ENCODE peak calls at places on chromosomes 2 and 18, in seven cellular contexts. F is uterus, K is body of pancreas, C is NB4, A is K562, B is Peyer's patch, U is right lobe of liver. H is an unnamed sample.
A peak's percentile ranks its signal among the peaks of the same experiment; 100 is the strongest.

GRCh38 chr18:21270453-21270852 is 28.4 kb downstream of the GREB1L start:
- DNase-seq in B (no peak), F (no peak), U (no peak), A (no peak), K (no peak), C (no peak), H (no peak)

GRCh38 chr2:238169021-238169707 is 10.4 kb downstream of the ERFE start:
- DNase-seq in U (no peak), C (peak; percentile 58), B (peak; percentile 34), A (no peak), F (peak; percentile 73), K (peak; percentile 65), H (no peak)

GRCh38 chr2:69177785-69178636 is 165.0 kb downstream of the ANTXR1 start:
- DNase-seq in U (peak; percentile 87), C (peak; percentile 98), B (peak; percentile 89), K (peak; percentile 84), F (peak; percentile 91), A (peak; percentile 87), H (peak; percentile 96)

GRCh38 chr2:28378679-28379392 is 13.8 kb upstream of the FOSL2 start:
- DNase-seq in A (no peak), K (no peak), U (no peak), B (no peak), F (no peak), C (peak; percentile 86), H (no peak)

GRCh38 chr18:69494841-69495240 is 94.2 kb downstream of the DOK6 start:
- DNase-seq in B (no peak), U (no peak), K (no peak), C (no peak), A (no peak), F (no peak), H (no peak)

GRCh38 chr2:196677404-196677803 is 37.9 kb downstream of the CCDC150 start:
- DNase-seq in B (no peak), F (no peak), A (no peak), C (no peak), K (peak; percentile 7), U (no peak), H (no peak)

GRCh38 chr18:23776306-23776705 is 87.1 kb downstream of the LAMA3 start:
- DNase-seq in C (no peak), K (no peak), A (no peak), F (no peak), B (no peak), U (no peak), H (no peak)

GRCh38 chr2:159521272-159521671 is 95.1 kb downstream of the BAZ2B start:
- DNase-seq in B (no peak), A (no peak), K (no peak), F (no peak), U (no peak), C (no peak), H (no peak)

GRCh38 chr2:8254791-8255447 is 426.9 kb upstream of the ID2 start:
- DNase-seq in C (no peak), A (no peak), U (no peak), B (no peak), F (no peak), K (no peak), H (no peak)

GRCh38 chr18:36411745-36412168 is 114.2 kb downstream of the FHOD3 start:
- DNase-seq in F (no peak), A (peak; percentile 58), K (no peak), C (peak; percentile 13), U (no peak), B (no peak), H (no peak)

GRCh38 chr18:13284330-13285027 is 65.9 kb downstream of the LDLRAD4 start:
- DNase-seq in C (no peak), K (no peak), F (no peak), B (no peak), U (no peak), A (no peak), H (peak; percentile 35)

GRCh38 chr2:70192516-70192915 is 1.7 kb upstream of the C2orf42 start:
- DNase-seq in C (no peak), K (no peak), B (no peak), A (no peak), U (no peak), F (no peak), H (no peak)

GRCh38 chr2:43576983-43577892 is 18.6 kb downstream of the THADA start:
- DNase-seq in U (no peak), F (peak; percentile 54), C (peak; percentile 74), K (peak; percentile 55), A (peak; percentile 59), B (peak; percentile 54), H (no peak)

GRCh38 chr2:30408961-30409387 is 38.1 kb upstream of the LCLAT1 start:
- DNase-seq in F (no peak), C (no peak), B (no peak), U (no peak), A (no peak), K (no peak), H (no peak)

GRCh38 chr2:239326831-239327535 is 73.8 kb downstream of the HDAC4 start:
- DNase-seq in U (no peak), C (peak; percentile 82), A (no peak), B (peak; percentile 58), K (peak; percentile 55), F (peak; percentile 24), H (peak; percentile 77)

GRCh38 chr2:207188601-207189000 is 22.9 kb upstream of the KLF7 start:
- DNase-seq in B (no peak), C (no peak), F (no peak), A (no peak), U (no peak), K (peak; percentile 17), H (no peak)

GRCh38 chr2:10303174-10303633 is 500 bp downstream of the HPCAL1 start:
- DNase-seq in K (no peak), A (no peak), F (peak; percentile 32), B (peak; percentile 60), U (peak; percentile 47), C (no peak), H (no peak)

GRCh38 chr2:57669570-57669969 is 377.0 kb upstream of the VRK2 start:
- DNase-seq in C (no peak), U (no peak), B (no peak), A (no peak), K (no peak), F (no peak), H (no peak)

GRCh38 chr18:44458777-44459176 is 221.9 kb upstream of the SETBP1 start:
- DNase-seq in K (no peak), A (no peak), B (no peak), U (no peak), C (no peak), F (no peak), H (no peak)

GRCh38 chr2:86275384-86275799 is 62.0 kb downstream of the REEP1 start:
- DNase-seq in K (no peak), F (no peak), A (no peak), C (no peak), U (no peak), B (no peak), H (no peak)

GRCh38 chr2:64311948-64312621 is 141.9 kb upstream of the LGALSL start:
- DNase-seq in U (peak; percentile 77), K (peak; percentile 90), B (peak; percentile 85), F (peak; percentile 71), A (peak; percentile 33), C (peak; percentile 64), H (peak; percentile 91)

GRCh38 chr2:64315561-64315960 is 138.4 kb upstream of the LGALSL start:
- DNase-seq in F (no peak), U (no peak), B (no peak), C (no peak), A (no peak), K (no peak), H (no peak)

GRCh38 chr2:64312622-64312948 is 141.4 kb upstream of the LGALSL start:
- DNase-seq in K (no peak), U (no peak), B (no peak), A (no peak), C (no peak), F (no peak), H (no peak)

GRCh38 chr2:64313311-64313710 is 140.7 kb upstream of the LGALSL start:
- DNase-seq in F (no peak), U (no peak), B (no peak), A (no peak), K (no peak), C (no peak), H (no peak)

GRCh38 chr2:64311191-64311910 is 142.6 kb upstream of the LGALSL start:
- DNase-seq in U (no peak), C (no peak), F (no peak), A (no peak), K (no peak), B (no peak), H (no peak)
- H3K4me3 ChIP-seq in U (no peak overlapping the region), C (no peak overlapping the region), F (no peak overlapping the region), A (no peak overlapping the region), K (no peak overlapping the region), B (no peak overlapping the region), H (peak overlapping the region; percentile 27)

DNA sequence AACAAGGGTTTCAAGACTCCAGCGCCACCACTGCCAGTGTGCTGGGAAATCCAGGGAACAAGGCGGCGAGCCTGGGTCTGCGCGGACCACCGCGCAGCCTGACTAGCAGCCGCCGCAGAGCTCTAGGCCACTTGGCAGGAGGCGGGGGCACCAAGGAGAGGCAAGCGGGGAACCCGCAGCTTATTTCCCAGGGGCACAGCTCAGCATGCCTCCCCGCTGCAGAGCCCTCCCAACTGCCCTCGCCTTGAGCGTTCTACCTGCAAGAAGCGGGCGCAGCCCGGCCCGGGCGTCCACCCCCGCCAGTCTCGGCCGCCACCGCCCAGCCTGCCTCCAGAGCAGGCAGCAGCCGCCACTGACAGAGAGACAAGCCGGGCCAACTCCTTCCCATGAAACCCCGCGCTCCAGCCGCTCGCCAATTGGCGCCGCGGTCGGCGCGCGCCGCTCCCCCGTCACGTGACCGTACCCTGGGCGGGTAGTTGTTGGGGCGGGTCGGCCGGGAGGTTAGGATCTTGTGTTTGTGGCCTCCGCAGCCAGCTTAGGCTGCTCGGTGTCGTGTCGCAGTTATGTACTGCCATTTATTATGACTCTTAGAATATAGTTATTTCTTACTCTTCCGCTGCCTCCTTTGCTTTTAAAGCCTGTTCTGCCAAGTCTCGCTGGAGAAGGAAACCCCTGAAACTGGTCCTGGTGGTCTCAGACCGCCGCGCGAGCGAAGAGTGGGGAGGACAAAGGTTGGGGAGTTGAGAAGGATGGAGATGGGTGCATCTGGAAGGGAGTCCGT is at the start of gene LNPK:
- DNase-seq in K (peak; percentile 94), A (peak; percentile 98), B (peak; percentile 96), C (peak; percentile 95), F (peak; percentile 87), U (peak; percentile 95), H (peak; percentile 95)
- TF ChIP-seq POLR2A in K (peak; percentile 84), A (peak; percentile 94), B (peak; percentile 93), C (peak; percentile 75), F (peak; percentile 79), U (peak; percentile 94), H (peak; percentile 51)

GRCh38 chr2:38076710-38077430 is 919 bp upstream of the CYP1B1 start:
- DNase-seq in U (peak; percentile 84), K (peak; percentile 68), F (peak; percentile 82), A (peak; percentile 12), C (peak; percentile 95), B (peak; percentile 61), H (peak; percentile 89)
- TF ChIP-seq CTCF in U (peak; percentile 53), K (peak; percentile 34), F (peak; percentile 25), A (no peak), C (peak; percentile 17), B (no peak), H (peak; percentile 35)

DNA sequence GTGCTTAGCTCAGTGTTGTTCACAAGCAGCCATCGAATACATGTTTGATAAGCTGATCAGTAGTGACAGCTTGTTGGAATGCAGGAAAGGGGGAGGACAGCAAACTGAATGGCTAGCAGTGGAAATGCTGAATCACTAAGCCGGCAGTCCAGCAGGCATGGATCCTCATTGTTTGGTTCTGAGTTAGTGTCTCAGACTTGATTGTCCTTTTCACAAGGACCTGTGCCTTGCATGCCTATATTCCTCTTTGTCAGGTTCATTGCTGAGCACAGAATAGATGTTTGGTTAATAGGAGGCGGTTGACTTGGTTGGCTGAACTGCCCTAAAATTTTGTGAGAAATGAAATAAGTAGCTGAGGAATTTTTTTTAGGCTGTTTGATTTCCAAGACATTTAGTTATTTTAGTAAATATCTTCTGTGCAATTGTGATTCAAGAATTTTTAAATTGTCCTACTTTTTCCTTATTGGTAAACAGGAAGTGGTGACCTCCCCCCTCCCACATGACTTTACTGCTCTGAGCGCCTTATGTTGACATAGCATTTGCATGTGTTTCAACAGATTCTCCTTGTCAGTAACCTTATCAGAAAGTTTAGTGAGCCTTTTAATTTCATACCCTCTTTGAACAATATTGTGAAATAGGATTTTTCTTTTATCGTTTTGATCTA is 21.4 kb upstream of the STON1 start:
- DNase-seq in C (peak; percentile 82), K (peak; percentile 37), U (no peak), F (peak; percentile 50), A (peak; percentile 75), B (peak; percentile 59), H (no peak)
- H3K4me3 ChIP-seq in C (no peak overlapping the region), K (no peak overlapping the region), U (no peak overlapping the region), F (no peak overlapping the region), A (no peak overlapping the region), B (no peak overlapping the region), H (no peak overlapping the region)

H was measured in suprapubic skin.